ENCODE peak calls at places on chromosomes 11 and 22, in seven cellular contexts. O is lower leg skin, C is OCI-LY7, X is tibial artery, Q is lower lobe of right lung, W is AG09309, Y is astrocyte of the spinal cord. Z is an unnamed sample.

GRCh38 chr11:73995247-73995646 is 12.6 kb upstream of the UCP2 start:
- DNase-seq in O (no peak), C (peak), X (no peak), Q (no peak), W (no peak), Y (no peak), Z (no peak)

GRCh38 chr11:100687630-100688395 is 725 bp downstream of the ARHGAP42 start:
- DNase-seq in O (no peak), C (no peak), X (peak), Q (peak), W (peak), Y (peak), Z (peak)

GRCh38 chr11:93517041-93517440 is 26.1 kb downstream of the SMCO4 start:
- DNase-seq in O (no peak), C (peak), X (no peak), Q (no peak), W (no peak), Y (no peak), Z (no peak)

GRCh38 chr22:40953446-40953845 is 2.3 kb downstream of the RBX1 start:
- DNase-seq in O (no peak), C (no peak), X (no peak), Q (no peak), W (no peak), Y (no peak), Z (no peak)

GRCh38 chr11:114275295-114275694 is 20.9 kb upstream of the NNMT start:
- DNase-seq in O (no peak), C (no peak), X (no peak), Q (no peak), W (no peak), Y (no peak), Z (peak)

GRCh38 chr11:43504316-43504950 is 145.7 kb downstream of the TTC17 start:
- DNase-seq in O (no peak), C (peak), X (no peak), Q (no peak), W (no peak), Y (no peak), Z (no peak)

GRCh38 chr11:134527382-134528243 is 115.6 kb upstream of the B3GAT1 start:
- DNase-seq in O (peak), C (no peak), X (peak), Q (peak), W (no peak), Y (no peak), Z (no peak)

GRCh38 chr11:34603129-34604001 is 17.5 kb upstream of the EHF start:
- DNase-seq in O (no peak), C (no peak), X (no peak), Q (no peak), W (no peak), Y (no peak), Z (no peak)

GRCh38 chr11:103601230-103601846 is 435.1 kb upstream of the DDI1 start:
- DNase-seq in O (no peak), C (peak), X (no peak), Q (no peak), W (peak), Y (peak), Z (no peak)

GRCh38 chr22:16932577-16932976 is 75.4 kb downstream of the GAB4 start:
- DNase-seq in O (no peak), C (no peak), X (no peak), Q (no peak), W (no peak), Y (no peak), Z (no peak)

GRCh38 chr11:101129203-101129943 is at the start of gene PGR:
- DNase-seq in O (peak), C (no peak), X (peak), Q (peak), W (no peak), Y (no peak), Z (peak)

GRCh38 chr11:79482800-79483199 is 42.0 kb upstream of the TENM4 start:
- DNase-seq in O (no peak), C (peak), X (no peak), Q (no peak), W (no peak), Y (no peak), Z (no peak)

GRCh38 chr11:107999759-108000455 is 8.8 kb upstream of the CUL5 start:
- DNase-seq in O (peak), C (peak), X (no peak), Q (no peak), W (no peak), Y (peak), Z (no peak)

GRCh38 chr11:110093407-110094297 is 460 bp downstream of the ZC3H12C start:
- DNase-seq in O (peak), C (no peak), X (peak), Q (peak), W (no peak), Y (peak), Z (peak)

GRCh38 chr22:38290347-38290746 is 17.5 kb upstream of the TMEM184B start:
- DNase-seq in O (no peak), C (peak), X (no peak), Q (no peak), W (no peak), Y (no peak), Z (no peak)

GRCh38 chr11:19929655-19930054 is 217.0 kb downstream of the NAV2 start:
- DNase-seq in O (no peak), C (no peak), X (no peak), Q (no peak), W (no peak), Y (peak), Z (no peak)

GRCh38 chr11:12717851-12718291 is 43.6 kb downstream of the TEAD1 start:
- DNase-seq in O (peak), C (peak), X (no peak), Q (no peak), W (no peak), Y (no peak), Z (no peak)

GRCh38 chr11:12684821-12685220 is 10.6 kb downstream of the TEAD1 start:
- DNase-seq in O (no peak), C (no peak), X (no peak), Q (no peak), W (no peak), Y (no peak), Z (no peak)

GRCh38 chr22:49365191-49365837 is 462.4 kb downstream of the BRD1 start:
- DNase-seq in O (no peak), C (no peak), X (no peak), Q (no peak), W (no peak), Y (no peak), Z (no peak)

GRCh38 chr11:93249437-93250210 is 51.8 kb upstream of the SLC36A4 start:
- DNase-seq in O (no peak), C (no peak), X (no peak), Q (no peak), W (no peak), Y (no peak), Z (no peak)

GRCh38 chr22:19121631-19122142 is 525 bp downstream of the DGCR2 start:
- DNase-seq in O (peak), C (peak), X (peak), Q (peak), W (no peak), Y (no peak), Z (peak)

GRCh38 chr11:68036717-68037239 is 2.0 kb upstream of the TCIRG1 start:
- DNase-seq in O (no peak), C (no peak), X (peak), Q (peak), W (no peak), Y (no peak), Z (peak)

GRCh38 chr11:116641561-116642045 is 131.2 kb downstream of the BUD13 start:
- DNase-seq in O (peak), C (peak), X (no peak), Q (peak), W (no peak), Y (peak), Z (peak)
- TF ChIP-seq CTCF in O (no peak), C (peak), X (no peak), Q (peak), W (peak), Y (peak), Z (peak)

GRCh38 chr11:36507824-36508489 is 2.1 kb downstream of the TRAF6 start:
- DNase-seq in O (no peak), C (no peak), X (no peak), Q (no peak), W (no peak), Y (no peak), Z (peak)
- H3K4me3 ChIP-seq in O (no peak), C (peak), X (no peak), Q (peak), W (no peak), Y (no peak), Z (peak)

GRCh38 chr11:2085251-2086066 is 53.7 kb downstream of the IGF2 start:
- DNase-seq in O (no peak), C (no peak), X (peak), Q (peak), W (no peak), Y (no peak), Z (no peak)
- TF ChIP-seq CTCF in O (no peak), C (no peak), X (no peak), Q (no peak), W (no peak), Y (no peak), Z (no peak)

GRCh38 chr22:36360871-36361383 is 26.8 kb downstream of the MYH9 start:
- DNase-seq in O (no peak), C (no peak), X (no peak), Q (no peak), W (no peak), Y (no peak), Z (no peak)
- H3K4me3 ChIP-seq in O (no peak), C (no peak), X (peak), Q (no peak), W (no peak), Y (no peak), Z (no peak)

DNA sequence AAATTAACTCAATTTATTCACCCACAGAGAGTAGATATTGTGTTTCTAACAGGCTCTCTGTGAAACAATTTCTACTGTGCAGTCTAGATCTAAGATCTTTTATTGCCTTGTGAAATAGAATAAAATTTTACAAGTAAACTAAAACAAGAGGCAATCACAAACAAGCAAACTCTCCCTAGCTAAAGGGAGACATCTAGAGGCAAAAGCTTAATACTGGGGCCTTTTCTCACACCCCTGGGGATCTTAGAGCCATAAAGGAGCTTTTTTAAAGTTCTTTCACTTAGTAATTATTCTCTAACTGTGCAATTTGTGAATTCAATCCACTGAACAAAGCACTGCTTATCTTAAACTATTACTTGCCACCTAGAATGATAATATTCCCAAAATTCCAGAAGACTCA is 19.7 kb downstream of the ALG9 start:
- DNase-seq in O (no peak), C (peak), X (no peak), Q (no peak), W (no peak), Y (peak), Z (no peak)
- TF ChIP-seq CTCF in O (no peak), C (peak), X (no peak), Q (peak), W (peak), Y (peak), Z (peak)

GRCh38 chr11:2212411-2213251 is 41.0 kb upstream of the TH start:
- DNase-seq in O (peak), C (no peak), X (peak), Q (peak), W (no peak), Y (no peak), Z (peak)

GRCh38 chr11:2213890-2214526 is 42.4 kb upstream of the TH start:
- DNase-seq in O (peak), C (no peak), X (no peak), Q (no peak), W (no peak), Y (no peak), Z (no peak)

GRCh38 chr11:2214527-2215229 is 43.1 kb upstream of the TH start:
- DNase-seq in O (peak), C (no peak), X (no peak), Q (peak), W (no peak), Y (no peak), Z (peak)

GRCh38 chr11:2215230-2215560 is 43.6 kb upstream of the TH start:
- DNase-seq in O (peak), C (no peak), X (no peak), Q (no peak), W (no peak), Y (no peak), Z (no peak)

GRCh38 chr11:2213384-2213842 is 41.8 kb upstream of the TH start:
- DNase-seq in O (no peak), C (no peak), X (no peak), Q (peak), W (no peak), Y (no peak), Z (peak)
- H3K4me3 ChIP-seq in O (no peak), C (no peak), X (no peak), Q (no peak), W (no peak), Y (no peak), Z (no peak)

DNA sequence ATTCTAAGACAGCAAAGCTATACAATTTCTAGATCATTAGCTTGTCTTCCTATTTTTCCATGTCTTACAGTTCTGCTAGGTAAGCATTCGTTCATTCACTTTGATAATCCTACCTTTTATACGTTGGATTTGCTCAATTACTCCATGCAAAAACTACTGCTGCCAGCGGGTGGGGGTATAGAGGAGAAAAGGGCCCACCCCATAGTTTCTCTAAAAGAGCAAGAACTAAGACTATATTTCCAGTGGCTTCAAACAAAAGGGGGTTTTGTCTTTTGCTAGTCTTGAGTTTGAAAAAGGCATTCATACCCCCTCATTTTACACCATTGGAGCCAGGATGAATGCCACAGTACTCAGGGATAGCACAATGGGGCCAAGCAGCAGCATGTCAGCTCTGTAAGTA is 155.7 kb downstream of the WT1 start:
- DNase-seq in O (no peak), C (no peak), X (no peak), Q (no peak), W (no peak), Y (no peak), Z (no peak)
- TF ChIP-seq CTCF in O (no peak), C (no peak), X (no peak), Q (no peak), W (no peak), Y (peak), Z (no peak)

DNA sequence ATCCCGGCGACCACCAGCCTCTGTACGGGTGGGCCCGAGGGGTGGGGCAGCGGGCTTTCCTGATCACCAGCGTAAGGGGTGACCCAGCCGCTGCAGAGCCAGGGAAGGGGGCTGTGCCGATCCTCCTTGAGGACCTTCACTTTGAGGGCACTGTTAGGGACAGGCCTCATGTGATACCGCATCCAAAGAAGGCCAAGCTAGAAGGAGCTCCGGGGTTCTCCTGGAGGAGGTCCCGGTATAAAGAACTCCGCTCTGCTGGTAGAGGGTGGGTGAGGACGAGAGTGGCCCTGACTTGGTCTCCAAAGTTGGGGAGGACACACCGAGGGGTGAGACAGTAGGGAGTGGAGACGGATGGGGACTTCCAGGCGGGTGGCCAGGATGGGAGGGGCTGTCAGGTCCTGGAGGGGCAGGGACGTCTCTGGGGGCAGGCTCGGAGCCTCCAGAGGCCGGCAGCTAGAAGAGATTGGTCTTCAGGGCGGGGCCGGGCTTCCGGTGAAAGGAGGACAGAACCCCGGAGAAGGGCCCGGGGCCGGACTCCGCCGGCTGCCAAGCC is 4.6 kb downstream of the PHOX2A start:
- DNase-seq in O (peak), C (no peak), X (peak), Q (peak), W (no peak), Y (peak), Z (peak)
- H3K4me3 ChIP-seq in O (no peak), C (no peak), X (peak), Q (peak), W (peak), Y (peak), Z (peak)

DNA sequence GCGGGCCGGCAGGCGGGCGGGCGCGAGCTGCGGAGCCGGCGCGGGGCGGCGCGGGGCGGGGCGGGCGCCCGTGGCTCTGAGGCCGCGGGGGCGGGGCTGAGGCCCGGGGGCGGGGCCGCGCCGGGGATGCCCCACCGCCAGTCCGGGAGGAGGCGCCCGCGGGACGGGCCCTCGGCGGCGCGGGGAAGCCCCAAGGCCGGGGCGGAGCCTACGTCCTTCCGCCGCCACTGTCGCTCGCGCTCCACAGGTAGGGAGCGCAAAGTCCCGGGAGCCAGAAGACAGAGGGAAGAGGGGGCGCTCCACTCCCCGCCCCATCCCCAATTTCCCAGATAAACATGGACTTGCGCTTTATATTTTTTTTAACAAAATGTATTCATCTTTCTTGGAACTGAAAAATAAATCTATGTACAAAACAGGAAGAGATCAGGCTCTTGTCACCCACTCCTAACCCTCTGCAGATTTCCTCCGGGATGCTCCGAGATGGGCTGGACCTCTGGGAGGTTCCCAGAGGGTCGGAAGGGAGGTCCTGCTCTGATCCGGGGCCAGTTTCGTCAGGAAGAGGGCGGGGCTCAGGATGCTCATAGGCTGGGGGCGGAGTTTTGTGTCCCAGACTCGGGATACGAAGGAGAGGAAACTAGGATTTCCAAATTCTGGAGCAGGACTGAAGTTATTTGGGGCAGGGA is at the start of gene MAP4K2:
- DNase-seq in O (peak), C (peak), X (peak), Q (peak), W (peak), Y (peak), Z (peak)
- TF ChIP-seq CTCF in O (no peak), C (peak), X (peak), Q (peak), W (no peak), Y (peak), Z (peak)